ENCODE peak calls at places on chromosome 12, in four cellular contexts. O is endothelial cell of umbilical vein, Q is A549, B is K562. C is an unnamed sample.
A peak's percentile ranks its signal among the peaks of the same experiment; 100 is the strongest.

GRCh38 chr12:124391340-124392261 is 96.7 kb downstream of the RFLNA start:
- DNase-seq in Q (no peak), O (peak; percentile 42), B (peak; percentile 44), C (peak; percentile 96)

GRCh38 chr12:2960432-2960956 is 1.3 kb downstream of the TEAD4 start:
- DNase-seq in O (peak; percentile 62), Q (peak; percentile 40), B (peak; percentile 16), C (no peak)

GRCh38 chr12:24931666-24932405 is 17.1 kb downstream of the BCAT1 start:
- DNase-seq in Q (no peak), O (peak; percentile 53), B (no peak), C (peak; percentile 95)

GRCh38 chr12:11743748-11744147 is 94.3 kb downstream of the ETV6 start:
- DNase-seq in O (no peak), Q (no peak), B (no peak), C (no peak)

GRCh38 chr12:75322464-75322863 is 7.7 kb downstream of the CAPS2 start:
- DNase-seq in Q (no peak), B (no peak), O (no peak), C (no peak)

GRCh38 chr12:79409562-79409961 is 281.2 kb downstream of the PAWR start:
- DNase-seq in B (no peak), Q (no peak), O (peak; percentile 37), C (no peak)

GRCh38 chr12:106138646-106139421 is at the start of gene NUAK1:
- DNase-seq in Q (peak; percentile 66), B (no peak), O (peak; percentile 86), C (peak; percentile 51)

GRCh38 chr12:50149311-50149710 is 17.9 kb downstream of the CERS5 start:
- DNase-seq in Q (no peak), B (no peak), O (no peak), C (no peak)

GRCh38 chr12:91139981-91140659 is 28.8 kb upstream of the LUM start:
- DNase-seq in O (peak; percentile 27), Q (no peak), B (no peak), C (no peak)

GRCh38 chr12:109304485-109304884 is 4.6 kb downstream of the FOXN4 start:
- DNase-seq in B (no peak), Q (no peak), O (no peak), C (peak; percentile 90)

GRCh38 chr12:90013409-90013808 is 304.8 kb upstream of the ATP2B1 start:
- DNase-seq in O (no peak), Q (no peak), B (no peak), C (peak; percentile 45)

GRCh38 chr12:12210983-12211382 is 55.9 kb downstream of the LRP6 start:
- DNase-seq in O (no peak), B (no peak), Q (no peak), C (no peak)

GRCh38 chr12:45469902-45470301 is 254.0 kb downstream of the ANO6 start:
- DNase-seq in O (no peak), Q (no peak), B (no peak), C (peak; percentile 4)

GRCh38 chr12:111454716-111455447 is 49.2 kb downstream of the SH2B3 start:
- DNase-seq in Q (no peak), O (no peak), B (no peak), C (no peak)

GRCh38 chr12:54572881-54573280 is 15.6 kb downstream of the PPP1R1A start:
- DNase-seq in Q (no peak), B (no peak), O (no peak), C (no peak)

GRCh38 chr12:120399531-120399930 is 30.6 kb upstream of the MSI1 start:
- DNase-seq in O (no peak), B (no peak), Q (no peak), C (no peak)

GRCh38 chr12:124754949-124755800 is 108.5 kb downstream of the SCARB1 start:
- DNase-seq in B (no peak), O (no peak), Q (no peak), C (peak; percentile 99)

GRCh38 chr12:128707488-128707887 is 116.3 kb downstream of the SLC15A4 start:
- DNase-seq in O (no peak), B (peak; percentile 36), Q (no peak), C (no peak)

GRCh38 chr12:106915635-106916026 is 40.1 kb upstream of the TMEM263 start:
- DNase-seq in B (no peak), Q (no peak), O (no peak), C (no peak)

GRCh38 chr12:27967551-27968054 is 4.9 kb downstream of the PTHLH start:
- DNase-seq in Q (no peak), B (no peak), O (no peak), C (no peak)

GRCh38 chr12:104569348-104570173 is 112.8 kb downstream of the CHST11 start:
- DNase-seq in B (no peak), Q (no peak), O (no peak), C (peak; percentile 100)
- H3K4me3 ChIP-seq in B (no peak overlapping the region), Q (no peak overlapping the region), O (no peak overlapping the region), C (peak overlapping the region; percentile 47)

GRCh38 chr12:47819902-47820630 is at the start of gene HDAC7:
- DNase-seq in B (peak; percentile 95), Q (peak; percentile 90), O (peak; percentile 90), C (peak; percentile 86)
- TF ChIP-seq POLR2A in B (no peak), Q (peak; percentile 82), O (peak; percentile 88), C (peak; percentile 64)

DNA sequence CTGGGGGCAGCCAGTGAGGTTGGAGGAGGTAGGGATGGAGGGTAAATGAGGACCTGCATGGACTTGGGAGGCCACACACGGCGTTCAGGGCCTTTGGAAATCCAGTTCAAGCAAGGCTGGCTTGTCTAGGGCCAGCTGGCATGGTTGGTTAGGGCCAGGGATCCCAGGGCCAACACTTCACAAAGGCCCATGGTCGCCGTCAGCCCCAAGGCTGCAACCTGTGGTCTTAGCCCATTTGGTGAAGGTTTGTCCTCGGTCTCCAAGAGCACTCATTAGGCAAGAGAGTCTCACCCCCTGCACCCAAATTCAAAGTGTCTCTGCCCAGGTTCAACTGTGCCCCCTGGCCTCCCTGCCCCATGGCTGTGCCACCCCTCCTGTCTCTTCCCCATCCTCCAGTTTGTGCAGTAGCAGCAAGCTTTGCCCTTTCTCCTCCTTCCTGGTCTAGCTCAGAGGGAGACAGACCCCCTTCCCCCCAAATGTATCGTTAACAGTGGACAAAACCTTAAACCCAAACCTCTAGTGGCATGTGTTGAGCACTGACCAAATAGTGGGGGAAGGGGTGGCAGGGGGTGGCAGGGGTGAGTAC is 94.1 kb downstream of the NINJ2 start:
- DNase-seq in Q (no peak), B (no peak), O (no peak), C (no peak)
- TF ChIP-seq MYC in Q (no peak), B (no peak), O (no peak), C (no peak)

GRCh38 chr12:6944381-6945186 is 762 bp downstream of the C12orf57 start:
- DNase-seq in Q (peak; percentile 93), B (peak; percentile 73), O (peak; percentile 89), C (peak; percentile 94)

GRCh38 chr12:6943719-6944380 is at the start of the genes C12orf57 and RNU7-1:
- DNase-seq in B (peak; percentile 77), Q (peak; percentile 94), O (peak; percentile 93), C (peak; percentile 97)

GRCh38 chr12:6946033-6946919 is 2.5 kb downstream of the C12orf57 start:
- DNase-seq in Q (peak; percentile 93), O (no peak), B (peak; percentile 81), C (no peak)

GRCh38 chr12:6946920-6947374 is 3.1 kb downstream of the C12orf57 start:
- DNase-seq in O (no peak), Q (no peak), B (no peak), C (no peak)

DNA sequence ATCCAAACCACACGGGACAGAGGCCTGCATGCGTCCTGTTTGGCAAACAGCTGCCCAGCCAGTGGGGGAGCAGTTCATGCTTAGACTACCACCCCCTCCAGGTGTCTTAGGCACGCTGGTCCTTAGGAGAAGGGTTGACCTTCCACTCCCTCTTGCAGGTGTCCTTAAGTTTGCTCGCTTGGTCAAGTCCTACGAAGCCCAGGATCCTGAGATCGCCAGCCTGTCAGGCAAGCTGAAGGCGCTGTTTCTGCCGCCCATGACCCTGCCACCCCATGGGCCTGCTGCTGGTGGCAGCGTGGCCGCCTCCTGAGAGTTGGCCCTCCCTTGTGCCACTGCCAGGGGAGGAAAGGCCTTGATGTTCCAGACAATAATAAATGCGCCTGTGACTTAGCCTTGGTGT is 1.8 kb downstream of the C12orf57 start:
- DNase-seq in O (no peak), Q (no peak), B (no peak), C (no peak)
- H3K4me3 ChIP-seq in O (no peak overlapping the region), Q (peak overlapping the region; percentile 59), B (peak overlapping the region; percentile 49), C (no peak overlapping the region)

GRCh38 chr12:48329199-48329939 is 21.4 kb downstream of the ZNF641 start:
- DNase-seq in O (no peak), Q (no peak), B (no peak), C (no peak)
- TF ChIP-seq POLR2A in O (no peak), Q (no peak), B (no peak), C (no peak)

DNA sequence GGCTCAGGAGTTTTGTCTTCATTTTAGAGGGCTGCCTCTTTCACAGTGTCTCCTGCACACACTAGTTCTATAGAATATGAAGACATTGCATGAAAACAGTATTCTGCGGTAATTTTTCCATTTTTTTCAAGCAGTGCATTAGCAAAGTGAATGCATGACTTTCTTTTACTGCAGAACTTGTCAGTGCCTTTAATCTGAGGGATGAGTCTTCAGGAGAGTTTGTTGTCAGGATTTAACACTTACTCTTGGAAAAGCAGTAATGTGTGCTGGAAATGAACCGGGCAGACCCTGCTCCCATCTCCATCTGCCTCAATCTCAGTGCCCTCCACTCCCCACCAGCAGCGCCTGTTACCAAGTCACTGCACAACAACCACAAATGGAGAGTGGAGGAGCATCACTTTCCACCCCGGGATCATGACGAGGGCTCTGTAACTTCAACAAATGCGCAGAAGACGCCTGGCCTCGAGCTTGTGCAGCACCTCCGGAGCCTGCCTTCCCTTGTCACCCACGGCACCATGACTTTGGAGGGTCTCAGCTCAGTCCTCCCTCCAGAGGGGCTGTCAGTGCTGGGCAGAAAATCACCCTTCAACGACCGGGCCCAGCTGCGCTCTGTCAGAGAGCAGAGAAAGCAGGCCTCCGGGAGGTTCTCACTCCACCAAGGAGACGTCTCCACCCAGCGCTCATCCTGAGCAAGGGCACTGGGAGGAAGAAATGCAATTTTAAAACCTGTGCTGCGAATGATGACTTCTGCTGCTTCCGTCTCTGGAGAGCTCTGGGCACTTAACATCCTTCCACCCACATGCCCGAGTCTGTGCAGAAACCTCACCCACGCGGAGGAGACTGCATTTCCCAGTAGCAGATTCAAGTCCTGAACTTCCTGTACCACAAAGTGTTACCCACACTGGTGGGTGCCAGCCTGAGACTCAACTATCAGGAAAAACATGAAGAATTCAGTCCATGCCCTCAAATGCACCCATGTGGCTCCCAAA is 255.7 kb downstream of the ADGRD1 start:
- DNase-seq in O (no peak), Q (no peak), B (peak; percentile 4), C (no peak)
- TF ChIP-seq MYC in O (no peak), Q (no peak), B (no peak), C (no peak)

DNA sequence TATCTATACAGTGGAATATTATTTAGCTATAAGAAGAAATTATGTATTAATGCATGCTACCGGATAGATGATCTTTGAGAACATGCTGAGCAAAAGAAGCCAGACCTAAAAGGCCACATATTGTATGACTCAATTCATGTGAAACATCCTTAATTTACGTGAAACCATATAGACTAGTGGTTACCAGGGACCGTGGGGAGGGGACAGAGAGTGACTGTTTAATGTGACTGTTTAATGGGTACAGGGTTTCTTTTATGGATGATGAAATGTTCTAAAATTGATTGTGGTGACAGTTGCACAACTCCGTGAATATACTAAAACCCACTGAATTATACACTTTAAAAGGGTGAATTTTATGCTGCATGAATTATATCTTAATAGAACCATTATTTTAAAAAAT is 8.5 kb upstream of the BCL7A start:
- DNase-seq in B (no peak), Q (no peak), O (no peak), C (peak; percentile 94)
- H3K4me3 ChIP-seq in B (no peak overlapping the region), Q (no peak overlapping the region), O (no peak overlapping the region), C (no peak overlapping the region)

C was measured in NB4.